ENCODE peak calls at places on chromosomes 3 and 15, in four cellular contexts. V is IMR-90, K is mesendoderm, A is neuronal stem cell. J is an unnamed sample.

GRCh38 chr3:87260270-87260669 is 16.1 kb downstream of the POU1F1 start:
- DNase-seq in K (peak), A (peak), V (peak), J (no peak)

GRCh38 chr3:64289622-64290021 is 64.4 kb upstream of the PRICKLE2 start:
- DNase-seq in A (no peak), V (no peak), K (no peak), J (no peak)

GRCh38 chr3:181210275-181210674 is 220.7 kb upstream of the DNAJC19 start:
- DNase-seq in V (peak), A (peak), K (peak), J (no peak)

GRCh38 chr15:80461370-80462060 is 57.3 kb downstream of the ARNT2 start:
- DNase-seq in V (no peak), A (no peak), K (no peak), J (no peak)

GRCh38 chr3:128078875-128079274 is 26.6 kb downstream of the SEC61A1 start:
- DNase-seq in V (no peak), A (no peak), K (no peak), J (no peak)

GRCh38 chr15:61243984-61244593 is 15.0 kb upstream of the RORA start:
- DNase-seq in K (no peak), A (no peak), V (no peak), J (no peak)

GRCh38 chr15:58593870-58594269 is 155.6 kb downstream of the ADAM10 start:
- DNase-seq in A (no peak), V (no peak), K (no peak), J (no peak)

GRCh38 chr3:15292765-15293522 is 39.4 kb downstream of the SH3BP5 start:
- DNase-seq in A (no peak), K (no peak), V (peak), J (no peak)

GRCh38 chr3:63855333-63855940 is 8.2 kb downstream of the THOC7 start:
- DNase-seq in V (no peak), K (peak), A (no peak), J (peak)

GRCh38 chr3:108713801-108714200 is 43.4 kb downstream of the RETNLB start:
- DNase-seq in A (no peak), K (no peak), V (no peak), J (no peak)

GRCh38 chr3:5136619-5137429 is 14.7 kb downstream of the ARL8B start:
- DNase-seq in A (no peak), V (peak), K (peak), J (peak)

GRCh38 chr3:83224101-83224868 is 1462.8 kb upstream of the GBE1 start:
- DNase-seq in V (no peak), A (no peak), K (no peak), J (no peak)

GRCh38 chr15:28191832-28192231 is 92.7 kb upstream of the OCA2 start:
- DNase-seq in V (peak), K (peak), A (peak), J (peak)

GRCh38 chr3:53256704-53257055 is 858 bp upstream of the TKT start:
- DNase-seq in K (no peak), A (no peak), V (no peak), J (no peak)

GRCh38 chr3:46692566-46692983 is 904 bp downstream of the ALS2CL start:
- DNase-seq in K (peak), A (no peak), V (no peak), J (peak)

GRCh38 chr15:82937659-82938058 is 14.9 kb downstream of the HOMER2 start:
- DNase-seq in K (no peak), A (no peak), V (no peak), J (no peak)

GRCh38 chr3:20057612-20058180 is 17.4 kb downstream of the KAT2B start:
- DNase-seq in A (no peak), K (no peak), V (no peak), J (no peak)

GRCh38 chr3:183981990-183982658 is 35.6 kb downstream of the ABCC5 start:
- DNase-seq in V (no peak), A (no peak), K (no peak), J (no peak)

GRCh38 chr15:64251121-64251520 is 88.3 kb upstream of the PPIB start:
- DNase-seq in V (peak), K (no peak), A (no peak), J (no peak)

GRCh38 chr3:11534783-11535081 is 109.0 kb downstream of the VGLL4 start:
- DNase-seq in A (no peak), V (no peak), K (no peak), J (no peak)

GRCh38 chr3:30112904-30113484 is 493.4 kb upstream of the TGFBR2 start:
- DNase-seq in V (peak), A (peak), K (peak), J (no peak)

GRCh38 chr15:101522621-101523559 is 33.4 kb upstream of the PCSK6 start:
- DNase-seq in K (no peak), A (no peak), V (no peak), J (peak)

GRCh38 chr3:184040010-184040409 is 8.5 kb downstream of the HTR3D start:
- DNase-seq in K (peak), A (no peak), V (peak), J (peak)

GRCh38 chr3:190249414-190249813 is 72.8 kb downstream of the CLDN1 start:
- DNase-seq in K (peak), A (no peak), V (no peak), J (no peak)

GRCh38 chr15:80982205-80982604 is 7.4 kb downstream of the MESD start:
- DNase-seq in K (no peak), V (no peak), A (no peak), J (no peak)

GRCh38 chr3:181329024-181329423 is 339.5 kb upstream of the DNAJC19 start:
- DNase-seq in V (no peak), K (no peak), A (no peak), J (no peak)

GRCh38 chr3:94293793-94294195 is 230.9 kb downstream of the NSUN3 start:
- DNase-seq in V (no peak), A (no peak), K (no peak), J (no peak)

GRCh38 chr3:71070497-71071465 is 512.7 kb downstream of the FOXP1 start:
- DNase-seq in V (no peak), A (no peak), K (no peak), J (no peak)

GRCh38 chr3:145094355-145094941 is 1066.5 kb downstream of the PLOD2 start:
- DNase-seq in A (peak), K (peak), V (peak), J (no peak)

DNA sequence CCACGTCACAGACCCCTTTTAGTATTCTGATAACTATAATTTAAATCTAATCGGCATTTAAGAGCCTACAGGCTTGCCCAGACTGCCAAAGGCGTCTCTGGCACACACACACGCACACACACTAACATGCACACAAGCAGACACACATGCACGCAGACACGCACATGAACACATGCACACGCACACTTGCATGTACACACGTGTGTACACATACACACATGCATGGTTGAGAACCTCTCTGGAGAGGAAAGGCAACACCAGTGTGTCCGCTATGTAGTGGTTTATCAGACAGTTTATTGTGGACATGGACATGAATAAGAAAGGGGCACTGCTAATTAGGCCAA is 102.1 kb downstream of the FBLN2 start:
- DNase-seq in A (no peak), V (no peak), K (no peak), J (no peak)
- H4K8ac ChIP-seq in A (no peak), V (no peak), K (no peak), J (no peak)

DNA sequence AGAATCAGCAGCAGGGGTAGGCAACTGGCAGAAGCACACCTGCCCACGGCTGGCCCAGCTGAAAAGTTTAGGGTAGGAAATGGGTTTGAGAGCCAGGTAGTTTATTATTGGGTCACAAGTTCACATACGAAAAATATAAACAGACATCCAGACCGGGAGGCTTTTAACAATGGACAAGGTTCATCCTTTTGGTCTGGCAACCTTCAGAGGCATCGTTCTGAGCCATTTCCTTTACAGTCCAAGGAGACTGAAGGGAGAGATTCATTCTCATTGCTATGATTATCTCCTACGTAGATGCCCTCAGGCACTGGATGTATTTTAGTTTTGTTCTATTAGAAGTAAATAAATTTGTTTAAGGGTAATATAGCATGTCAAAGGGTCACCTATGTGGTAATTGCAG is 248.0 kb upstream of the THBS1 start:
- DNase-seq in A (no peak), K (no peak), V (no peak), J (no peak)
- H3K4ac ChIP-seq in A (no peak), K (no peak), V (peak), J (no peak)

GRCh38 chr15:40281057-40281850 is 1.6 kb downstream of the ANKRD63 start:
- DNase-seq in A (no peak), K (peak), V (no peak), J (peak)
- H4K8ac ChIP-seq in A (no peak), K (no peak), V (no peak), J (no peak)

GRCh38 chr15:42920281-42921048 is at the start of gene TTBK2:
- DNase-seq in K (peak), V (peak), A (peak), J (peak)
- H3K4ac ChIP-seq in K (no peak), V (peak), A (no peak), J (no peak)

GRCh38 chr3:152835311-152836102 is 576 bp downstream of the P2RY1 start:
- DNase-seq in K (peak), V (peak), A (peak), J (peak)
- H4K8ac ChIP-seq in K (no peak), V (no peak), A (peak), J (no peak)

GRCh38 chr3:16482770-16483531 is 30.5 kb downstream of the RFTN1 start:
- DNase-seq in V (peak), K (peak), A (no peak), J (peak)

GRCh38 chr3:16481570-16481897 is 32.0 kb downstream of the RFTN1 start:
- DNase-seq in K (no peak), A (no peak), V (no peak), J (no peak)

GRCh38 chr3:16480861-16481569 is 32.5 kb downstream of the RFTN1 start:
- DNase-seq in K (peak), A (peak), V (peak), J (no peak)

GRCh38 chr3:16484216-16484615 is 29.3 kb downstream of the RFTN1 start:
- DNase-seq in K (no peak), V (peak), A (no peak), J (no peak)

DNA sequence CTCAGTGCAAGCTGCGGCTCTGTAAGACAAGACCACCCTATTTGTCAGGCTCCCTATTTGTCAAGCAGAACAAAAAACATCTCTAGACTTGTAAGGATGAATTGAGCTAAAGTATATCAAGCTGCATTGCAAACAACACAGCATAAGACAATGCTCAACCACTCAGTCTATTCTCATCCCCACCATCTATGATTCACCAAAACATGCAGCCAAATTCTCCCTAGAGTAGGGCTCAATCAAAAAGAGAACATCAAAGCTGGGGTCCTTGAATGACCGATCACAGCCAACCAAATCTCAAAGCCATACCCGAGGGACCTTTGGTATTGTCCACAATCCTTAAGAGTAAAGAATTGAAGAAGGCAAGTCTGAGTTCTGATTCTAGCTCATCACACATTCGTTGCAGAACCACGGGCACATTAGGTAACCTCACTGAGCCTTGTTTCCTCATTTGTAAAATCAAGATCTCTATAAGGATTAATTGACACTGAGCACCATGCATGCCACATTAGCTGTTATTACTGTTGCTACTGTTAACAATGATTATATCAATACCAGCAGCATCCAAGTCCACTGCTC is 31.2 kb downstream of the RFTN1 start:
- DNase-seq in A (no peak), V (no peak), K (no peak), J (no peak)
- H3K4ac ChIP-seq in A (no peak), V (peak), K (no peak), J (no peak)

GRCh38 chr3:123752228-123752627 is 131.9 kb downstream of the MYLK start:
- DNase-seq in A (no peak), K (no peak), V (no peak), J (no peak)

GRCh38 chr3:123750209-123750608 is 133.9 kb downstream of the MYLK start:
- DNase-seq in A (no peak), K (no peak), V (no peak), J (no peak)

GRCh38 chr3:123749716-123750115 is 134.4 kb downstream of the MYLK start:
- DNase-seq in V (peak), A (no peak), K (no peak), J (no peak)

GRCh38 chr3:123751478-123751877 is 132.7 kb downstream of the MYLK start:
- DNase-seq in K (no peak), A (no peak), V (peak), J (no peak)

DNA sequence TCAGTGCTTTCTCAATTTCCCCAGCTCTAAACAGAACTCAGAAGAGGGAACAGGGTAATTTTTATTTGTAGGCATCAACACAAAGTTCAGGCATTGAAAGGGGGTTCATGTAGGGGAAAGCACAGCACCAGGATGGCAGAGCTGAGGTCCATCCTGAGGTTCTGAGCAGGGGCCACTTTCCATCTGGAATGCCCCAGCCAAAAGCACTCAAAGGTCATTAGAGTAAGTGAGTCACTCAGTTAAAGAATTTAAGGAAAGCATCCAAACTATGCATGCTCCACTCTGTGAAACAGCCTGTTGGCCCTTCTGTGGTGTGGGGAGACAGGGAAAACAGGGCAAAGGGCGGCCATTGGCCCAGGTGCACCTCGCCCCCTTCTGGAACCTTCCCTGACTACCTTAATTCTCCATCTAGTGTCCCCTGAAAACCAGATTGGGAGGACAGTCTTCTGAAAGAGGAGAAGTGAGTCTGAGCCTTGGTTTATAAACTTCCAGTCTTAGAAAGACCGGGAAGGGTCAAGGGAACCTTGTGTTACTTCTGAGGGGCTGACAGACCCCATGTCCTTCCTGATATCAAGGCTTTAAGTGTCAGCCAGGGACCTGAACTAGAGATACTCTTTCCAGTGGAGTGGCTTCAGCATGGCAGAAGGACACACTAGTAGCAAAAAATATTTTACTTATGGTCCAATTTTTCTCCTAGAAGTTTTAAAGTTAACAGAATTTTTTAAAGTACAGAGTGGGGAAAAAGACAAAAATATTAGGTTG is 133.3 kb downstream of the MYLK start:
- DNase-seq in K (peak), V (peak), A (no peak), J (peak)
- H4K8ac ChIP-seq in K (no peak), V (peak), A (no peak), J (no peak)

DNA sequence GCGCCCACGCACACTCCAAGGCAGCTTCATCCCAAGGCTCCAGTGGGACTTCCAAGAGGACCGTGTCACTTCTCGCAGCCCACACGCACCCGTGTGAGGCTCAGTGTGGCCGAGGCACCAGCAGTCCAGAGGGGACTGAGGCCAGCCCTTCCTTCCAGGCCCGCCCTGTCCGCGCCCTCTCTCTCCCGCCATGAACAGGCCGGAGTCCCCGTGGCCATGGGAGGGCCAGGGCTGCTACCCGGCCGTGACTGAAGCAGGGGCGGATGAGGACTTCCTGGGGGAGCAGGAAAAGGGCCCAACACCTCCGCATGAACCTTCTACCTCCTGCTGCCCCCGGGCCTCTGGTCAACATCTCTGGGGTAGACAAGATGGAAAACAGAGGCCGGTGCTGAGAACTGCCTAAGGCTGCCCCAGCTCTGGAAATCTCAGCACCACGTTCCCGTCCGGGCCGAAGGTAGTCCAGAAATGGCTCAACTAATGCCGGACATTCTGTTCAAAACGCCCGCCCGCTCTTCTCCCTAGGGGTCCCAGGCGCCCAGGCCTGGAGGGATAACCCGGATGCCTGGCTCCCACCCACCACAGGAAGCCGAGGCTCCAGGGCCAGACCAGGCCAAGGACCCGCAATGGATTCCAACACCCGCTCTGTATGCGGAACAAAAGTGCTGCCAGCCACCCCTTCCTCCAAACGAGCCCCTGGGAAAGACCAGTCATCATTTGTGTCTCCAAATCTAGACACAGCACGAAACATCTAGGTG is 32.7 kb downstream of the TNK2 start:
- DNase-seq in V (no peak), K (no peak), A (no peak), J (no peak)
- H3K4ac ChIP-seq in V (no peak), K (no peak), A (peak), J (no peak)

DNA sequence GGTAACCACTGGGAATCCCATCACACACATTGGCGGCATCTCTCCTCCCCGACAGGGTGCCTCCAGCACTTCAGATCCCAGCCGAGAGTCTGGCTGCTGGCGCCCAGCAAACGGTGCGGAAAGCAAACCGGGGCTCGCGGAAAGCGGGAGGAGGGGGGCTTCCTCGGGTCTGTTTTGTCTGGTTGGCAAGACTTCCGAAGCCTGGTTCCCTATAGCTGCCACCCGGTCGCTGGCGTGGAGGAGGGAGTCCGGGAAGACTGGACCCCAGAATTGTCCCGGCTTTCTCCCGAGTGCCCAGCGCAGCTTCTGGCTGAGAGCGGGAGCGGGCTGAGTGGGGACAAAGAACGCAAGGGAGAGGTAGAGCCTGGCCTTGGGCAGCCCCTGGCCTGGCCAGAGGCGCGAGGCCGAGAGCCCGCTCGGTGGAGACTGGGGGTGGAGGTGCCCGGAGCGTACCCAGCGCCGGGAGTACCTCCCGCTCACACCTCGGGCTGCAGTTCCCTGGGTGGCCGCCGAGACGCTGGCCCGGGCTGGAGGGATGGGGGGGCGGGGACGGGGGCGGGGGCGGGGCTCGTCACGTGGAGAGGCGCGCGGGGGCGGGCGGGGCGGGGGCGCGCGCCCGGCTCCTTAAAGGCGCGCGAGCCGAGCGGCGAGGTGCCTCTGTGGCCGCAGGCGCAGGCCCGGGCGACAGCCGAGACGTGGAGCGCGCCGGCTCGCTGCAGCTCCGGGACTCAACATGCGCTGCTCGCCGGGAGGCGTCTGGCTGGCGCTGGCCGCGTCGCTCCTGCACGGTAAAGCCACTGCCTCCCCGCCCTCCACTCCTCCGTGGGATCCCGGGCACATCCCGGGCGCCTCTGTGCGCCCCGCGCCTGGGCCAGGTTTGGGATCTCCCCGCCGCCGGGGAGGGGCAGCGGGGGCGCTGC is at the start of gene CHRNA7:
- DNase-seq in A (peak), K (peak), V (peak), J (peak)
- H4K8ac ChIP-seq in A (peak), K (no peak), V (no peak), J (no peak)